ENCODE peak calls at places on chromosomes 12 and 14, in nine cellular contexts. One of them, this sample, is unnamed.
A peak's percentile ranks its signal among the peaks of the same experiment; 100 is the strongest.

GRCh38 chr12:29153231-29153630 is 4.2 kb downstream of the FAR2 start:
- DNase-seq in psoas muscle: no peak
- DNase-seq in astrocyte of the spinal cord: no peak
- DNase-seq in T follicular helper cell: no peak
- DNase-seq in T-helper 17 cell: no peak
- DNase-seq in non-pigmented ciliary epithelial cell: no peak
- DNase-seq in progenitor cell of endocrine pancreas: no peak
- DNase-seq in CD4-positive, alpha-beta T cell: no peak
- DNase-seq in suprapubic skin: no peak
- DNase-seq in this sample: no peak

GRCh38 chr14:93734961-93735360 is 53.3 kb downstream of the PRIMA1 start:
- DNase-seq in astrocyte of the spinal cord: no peak
- DNase-seq in T follicular helper cell: no peak
- DNase-seq in non-pigmented ciliary epithelial cell: no peak
- DNase-seq in suprapubic skin: no peak
- DNase-seq in psoas muscle: no peak
- DNase-seq in CD4-positive, alpha-beta T cell: no peak
- DNase-seq in T-helper 17 cell: no peak
- DNase-seq in progenitor cell of endocrine pancreas: no peak
- DNase-seq in this sample: no peak

GRCh38 chr12:114045333-114045732 is 79.2 kb upstream of the RBM19 start:
- DNase-seq in progenitor cell of endocrine pancreas: no peak
- DNase-seq in non-pigmented ciliary epithelial cell: no peak
- DNase-seq in psoas muscle: no peak
- DNase-seq in T-helper 17 cell: no peak
- DNase-seq in T follicular helper cell: no peak
- DNase-seq in suprapubic skin: no peak
- DNase-seq in astrocyte of the spinal cord: no peak
- DNase-seq in CD4-positive, alpha-beta T cell: no peak
- DNase-seq in this sample: no peak

GRCh38 chr12:52207895-52208294 is 16.1 kb upstream of the KRT80 start:
- DNase-seq in T-helper 17 cell: no peak
- DNase-seq in CD4-positive, alpha-beta T cell: no peak
- DNase-seq in psoas muscle: peak; percentile 84
- DNase-seq in suprapubic skin: peak; percentile 89
- DNase-seq in astrocyte of the spinal cord: peak; percentile 55
- DNase-seq in non-pigmented ciliary epithelial cell: no peak
- DNase-seq in progenitor cell of endocrine pancreas: no peak
- DNase-seq in T follicular helper cell: no peak
- DNase-seq in this sample: no peak

GRCh38 chr12:1161197-1161596 is 170.2 kb downstream of the ERC1 start:
- DNase-seq in T-helper 17 cell: no peak
- DNase-seq in CD4-positive, alpha-beta T cell: no peak
- DNase-seq in progenitor cell of endocrine pancreas: no peak
- DNase-seq in astrocyte of the spinal cord: no peak
- DNase-seq in suprapubic skin: no peak
- DNase-seq in T follicular helper cell: no peak
- DNase-seq in psoas muscle: no peak
- DNase-seq in non-pigmented ciliary epithelial cell: no peak
- DNase-seq in this sample: no peak

GRCh38 chr14:36208690-36209278 is 32.3 kb upstream of the PTCSC3 start:
- DNase-seq in suprapubic skin: no peak
- DNase-seq in astrocyte of the spinal cord: no peak
- DNase-seq in progenitor cell of endocrine pancreas: no peak
- DNase-seq in non-pigmented ciliary epithelial cell: no peak
- DNase-seq in psoas muscle: no peak
- DNase-seq in T follicular helper cell: no peak
- DNase-seq in CD4-positive, alpha-beta T cell: no peak
- DNase-seq in T-helper 17 cell: no peak
- DNase-seq in this sample: no peak

GRCh38 chr12:125013816-125014442 is 20.5 kb downstream of the BRI3BP start:
- DNase-seq in progenitor cell of endocrine pancreas: no peak
- DNase-seq in suprapubic skin: no peak
- DNase-seq in T-helper 17 cell: no peak
- DNase-seq in astrocyte of the spinal cord: no peak
- DNase-seq in non-pigmented ciliary epithelial cell: no peak
- DNase-seq in psoas muscle: no peak
- DNase-seq in T follicular helper cell: no peak
- DNase-seq in CD4-positive, alpha-beta T cell: no peak
- DNase-seq in this sample: no peak

GRCh38 chr12:22283006-22283506 is 51.5 kb downstream of the ST8SIA1 start:
- DNase-seq in astrocyte of the spinal cord: peak; percentile 94
- DNase-seq in progenitor cell of endocrine pancreas: no peak
- DNase-seq in suprapubic skin: no peak
- DNase-seq in T follicular helper cell: no peak
- DNase-seq in non-pigmented ciliary epithelial cell: peak; percentile 72
- DNase-seq in psoas muscle: no peak
- DNase-seq in CD4-positive, alpha-beta T cell: no peak
- DNase-seq in T-helper 17 cell: no peak
- DNase-seq in this sample: no peak

GRCh38 chr14:96629558-96630222 is 127.5 kb downstream of the PAPOLA start:
- DNase-seq in suprapubic skin: no peak
- DNase-seq in psoas muscle: no peak
- DNase-seq in T-helper 17 cell: no peak
- DNase-seq in progenitor cell of endocrine pancreas: peak; percentile 6
- DNase-seq in T follicular helper cell: no peak
- DNase-seq in astrocyte of the spinal cord: no peak
- DNase-seq in non-pigmented ciliary epithelial cell: no peak
- DNase-seq in CD4-positive, alpha-beta T cell: no peak
- DNase-seq in this sample: no peak

GRCh38 chr12:120990487-120991055 is 12.2 kb downstream of the HNF1A start:
- DNase-seq in T follicular helper cell: no peak
- DNase-seq in non-pigmented ciliary epithelial cell: no peak
- DNase-seq in CD4-positive, alpha-beta T cell: no peak
- DNase-seq in suprapubic skin: no peak
- DNase-seq in astrocyte of the spinal cord: no peak
- DNase-seq in progenitor cell of endocrine pancreas: no peak
- DNase-seq in psoas muscle: no peak
- DNase-seq in T-helper 17 cell: no peak
- DNase-seq in this sample: no peak

GRCh38 chr12:1289371-1290155 is 298.5 kb downstream of the ERC1 start:
- DNase-seq in CD4-positive, alpha-beta T cell: no peak
- DNase-seq in T follicular helper cell: no peak
- DNase-seq in psoas muscle: no peak
- DNase-seq in non-pigmented ciliary epithelial cell: no peak
- DNase-seq in suprapubic skin: no peak
- DNase-seq in astrocyte of the spinal cord: no peak
- DNase-seq in T-helper 17 cell: no peak
- DNase-seq in progenitor cell of endocrine pancreas: no peak
- DNase-seq in this sample: no peak

GRCh38 chr12:14216405-14217294 is 148.8 kb upstream of the ATF7IP start:
- DNase-seq in CD4-positive, alpha-beta T cell: no peak
- DNase-seq in psoas muscle: no peak
- DNase-seq in suprapubic skin: no peak
- DNase-seq in T follicular helper cell: no peak
- DNase-seq in progenitor cell of endocrine pancreas: no peak
- DNase-seq in T-helper 17 cell: no peak
- DNase-seq in non-pigmented ciliary epithelial cell: no peak
- DNase-seq in astrocyte of the spinal cord: peak; percentile 33
- DNase-seq in this sample: no peak

GRCh38 chr14:59358774-59359173 is 106.4 kb downstream of the GPR135 start:
- DNase-seq in T follicular helper cell: no peak
- DNase-seq in psoas muscle: no peak
- DNase-seq in CD4-positive, alpha-beta T cell: no peak
- DNase-seq in non-pigmented ciliary epithelial cell: no peak
- DNase-seq in astrocyte of the spinal cord: no peak
- DNase-seq in T-helper 17 cell: no peak
- DNase-seq in progenitor cell of endocrine pancreas: no peak
- DNase-seq in suprapubic skin: no peak
- DNase-seq in this sample: no peak

GRCh38 chr12:110669193-110669502 is 19.8 kb downstream of the HVCN1 start:
- DNase-seq in psoas muscle: no peak
- DNase-seq in T-helper 17 cell: no peak
- DNase-seq in CD4-positive, alpha-beta T cell: no peak
- DNase-seq in T follicular helper cell: no peak
- DNase-seq in suprapubic skin: no peak
- DNase-seq in non-pigmented ciliary epithelial cell: no peak
- DNase-seq in progenitor cell of endocrine pancreas: no peak
- DNase-seq in astrocyte of the spinal cord: no peak
- DNase-seq in this sample: no peak

GRCh38 chr14:30559638-30560071 is 697 bp downstream of the G2E3 start:
- DNase-seq in CD4-positive, alpha-beta T cell: no peak
- DNase-seq in progenitor cell of endocrine pancreas: no peak
- DNase-seq in psoas muscle: no peak
- DNase-seq in suprapubic skin: no peak
- DNase-seq in non-pigmented ciliary epithelial cell: no peak
- DNase-seq in T follicular helper cell: no peak
- DNase-seq in astrocyte of the spinal cord: peak; percentile 71
- DNase-seq in T-helper 17 cell: no peak
- DNase-seq in this sample: no peak

GRCh38 chr14:92513204-92513965 is at the start of gene RIN3:
- DNase-seq in suprapubic skin: no peak
- DNase-seq in progenitor cell of endocrine pancreas: peak; percentile 31
- DNase-seq in CD4-positive, alpha-beta T cell: no peak
- DNase-seq in non-pigmented ciliary epithelial cell: no peak
- DNase-seq in astrocyte of the spinal cord: peak; percentile 67
- DNase-seq in T-helper 17 cell: peak; percentile 17
- DNase-seq in psoas muscle: peak; percentile 61
- DNase-seq in T follicular helper cell: no peak
- DNase-seq in this sample: no peak

GRCh38 chr12:69906411-69907216 is 81.6 kb downstream of the MYRFL start:
- DNase-seq in CD4-positive, alpha-beta T cell: no peak
- DNase-seq in astrocyte of the spinal cord: no peak
- DNase-seq in T-helper 17 cell: no peak
- DNase-seq in progenitor cell of endocrine pancreas: no peak
- DNase-seq in non-pigmented ciliary epithelial cell: no peak
- DNase-seq in suprapubic skin: no peak
- DNase-seq in psoas muscle: no peak
- DNase-seq in T follicular helper cell: no peak
- DNase-seq in this sample: no peak

GRCh38 chr12:107990325-107990724 is 138.8 kb upstream of the WSCD2 start:
- DNase-seq in T-helper 17 cell: no peak
- DNase-seq in non-pigmented ciliary epithelial cell: no peak
- DNase-seq in T follicular helper cell: no peak
- DNase-seq in psoas muscle: peak; percentile 13
- DNase-seq in progenitor cell of endocrine pancreas: peak; percentile 30
- DNase-seq in suprapubic skin: no peak
- DNase-seq in CD4-positive, alpha-beta T cell: peak; percentile 23
- DNase-seq in astrocyte of the spinal cord: no peak
- DNase-seq in this sample: no peak

GRCh38 chr14:70257526-70257925 is 68.8 kb upstream of the SLC8A3 start:
- DNase-seq in progenitor cell of endocrine pancreas: no peak
- DNase-seq in CD4-positive, alpha-beta T cell: no peak
- DNase-seq in T follicular helper cell: no peak
- DNase-seq in non-pigmented ciliary epithelial cell: no peak
- DNase-seq in T-helper 17 cell: no peak
- DNase-seq in astrocyte of the spinal cord: no peak
- DNase-seq in suprapubic skin: no peak
- DNase-seq in psoas muscle: peak; percentile 32
- DNase-seq in this sample: no peak

GRCh38 chr12:112386726-112387125 is 4.5 kb upstream of the HECTD4 start:
- DNase-seq in astrocyte of the spinal cord: no peak
- DNase-seq in T-helper 17 cell: no peak
- DNase-seq in psoas muscle: no peak
- DNase-seq in CD4-positive, alpha-beta T cell: no peak
- DNase-seq in T follicular helper cell: no peak
- DNase-seq in non-pigmented ciliary epithelial cell: no peak
- DNase-seq in suprapubic skin: no peak
- DNase-seq in progenitor cell of endocrine pancreas: no peak
- DNase-seq in this sample: no peak

GRCh38 chr12:19382111-19382526 is 57.2 kb upstream of the AEBP2 start:
- DNase-seq in CD4-positive, alpha-beta T cell: no peak
- DNase-seq in psoas muscle: no peak
- DNase-seq in non-pigmented ciliary epithelial cell: peak; percentile 73
- DNase-seq in suprapubic skin: peak; percentile 16
- DNase-seq in progenitor cell of endocrine pancreas: no peak
- DNase-seq in T-helper 17 cell: no peak
- DNase-seq in astrocyte of the spinal cord: peak; percentile 89
- DNase-seq in T follicular helper cell: no peak
- DNase-seq in this sample: peak; percentile 86

GRCh38 chr14:89690139-89690538 is 264.4 kb downstream of the EFCAB11 start:
- DNase-seq in T-helper 17 cell: no peak
- DNase-seq in astrocyte of the spinal cord: no peak
- DNase-seq in T follicular helper cell: no peak
- DNase-seq in progenitor cell of endocrine pancreas: no peak
- DNase-seq in CD4-positive, alpha-beta T cell: no peak
- DNase-seq in suprapubic skin: no peak
- DNase-seq in psoas muscle: no peak
- DNase-seq in non-pigmented ciliary epithelial cell: no peak
- DNase-seq in this sample: no peak

GRCh38 chr12:50786498-50787231 is 22.8 kb downstream of the ATF1 start:
- DNase-seq in astrocyte of the spinal cord: peak; percentile 91
- DNase-seq in non-pigmented ciliary epithelial cell: peak; percentile 96
- DNase-seq in T-helper 17 cell: no peak
- DNase-seq in T follicular helper cell: no peak
- DNase-seq in progenitor cell of endocrine pancreas: no peak
- DNase-seq in suprapubic skin: no peak
- DNase-seq in psoas muscle: no peak
- DNase-seq in CD4-positive, alpha-beta T cell: no peak
- DNase-seq in this sample: peak; percentile 96

GRCh38 chr12:68673788-68674187 is 13.0 kb upstream of the NUP107 start:
- DNase-seq in suprapubic skin: no peak
- DNase-seq in non-pigmented ciliary epithelial cell: no peak
- DNase-seq in progenitor cell of endocrine pancreas: no peak
- DNase-seq in psoas muscle: no peak
- DNase-seq in T follicular helper cell: no peak
- DNase-seq in T-helper 17 cell: no peak
- DNase-seq in CD4-positive, alpha-beta T cell: no peak
- DNase-seq in astrocyte of the spinal cord: no peak
- DNase-seq in this sample: no peak

GRCh38 chr12:96431067-96431466 is 30.8 kb upstream of the CDK17 start:
- DNase-seq in non-pigmented ciliary epithelial cell: no peak
- DNase-seq in astrocyte of the spinal cord: no peak
- DNase-seq in progenitor cell of endocrine pancreas: no peak
- DNase-seq in psoas muscle: no peak
- DNase-seq in CD4-positive, alpha-beta T cell: no peak
- DNase-seq in T follicular helper cell: no peak
- DNase-seq in suprapubic skin: no peak
- DNase-seq in T-helper 17 cell: no peak
- DNase-seq in this sample: no peak

GRCh38 chr14:72801381-72801812 is 92.5 kb downstream of the DPF3 start:
- DNase-seq in CD4-positive, alpha-beta T cell: no peak
- DNase-seq in non-pigmented ciliary epithelial cell: peak; percentile 96
- DNase-seq in T follicular helper cell: no peak
- DNase-seq in T-helper 17 cell: no peak
- DNase-seq in psoas muscle: no peak
- DNase-seq in astrocyte of the spinal cord: peak; percentile 98
- DNase-seq in suprapubic skin: no peak
- DNase-seq in progenitor cell of endocrine pancreas: no peak
- DNase-seq in this sample: peak; percentile 98

GRCh38 chr14:53840444-53840843 is 116.2 kb downstream of the BMP4 start:
- DNase-seq in astrocyte of the spinal cord: no peak
- DNase-seq in suprapubic skin: no peak
- DNase-seq in progenitor cell of endocrine pancreas: no peak
- DNase-seq in psoas muscle: no peak
- DNase-seq in CD4-positive, alpha-beta T cell: no peak
- DNase-seq in T-helper 17 cell: no peak
- DNase-seq in T follicular helper cell: no peak
- DNase-seq in non-pigmented ciliary epithelial cell: no peak
- DNase-seq in this sample: peak; percentile 49

GRCh38 chr14:54650331-54651017 is 83.5 kb downstream of the SAMD4A start:
- DNase-seq in T follicular helper cell: no peak
- DNase-seq in psoas muscle: no peak
- DNase-seq in CD4-positive, alpha-beta T cell: no peak
- DNase-seq in progenitor cell of endocrine pancreas: no peak
- DNase-seq in T-helper 17 cell: no peak
- DNase-seq in astrocyte of the spinal cord: peak; percentile 77
- DNase-seq in suprapubic skin: peak; percentile 80
- DNase-seq in non-pigmented ciliary epithelial cell: no peak
- DNase-seq in this sample: peak; percentile 90

GRCh38 chr12:64611430-64612286 is 1.4 kb downstream of the RASSF3 start:
- DNase-seq in astrocyte of the spinal cord: peak; percentile 36
- DNase-seq in CD4-positive, alpha-beta T cell: peak; percentile 32
- DNase-seq in progenitor cell of endocrine pancreas: no peak
- DNase-seq in T follicular helper cell: no peak
- DNase-seq in T-helper 17 cell: no peak
- DNase-seq in psoas muscle: no peak
- DNase-seq in suprapubic skin: no peak
- DNase-seq in non-pigmented ciliary epithelial cell: no peak
- DNase-seq in this sample: no peak